ENCODE peak calls at places on chromosomes 4 and X, in four cellular contexts. One of them, this sample, is unnamed.

GRCh38 chrX:65035451-65035779 is 59.2 kb upstream of the ZC4H2 start:
- DNase-seq in AG09309: no peak
- DNase-seq in upper lobe of left lung: peak; percentile 21
- DNase-seq in spleen: peak; percentile 77
- DNase-seq in this sample: no peak

GRCh38 chr4:1012031-1012739 is 759 bp downstream of the FGFRL1 start:
- DNase-seq in AG09309: no peak
- DNase-seq in upper lobe of left lung: peak; percentile 43
- DNase-seq in spleen: peak; percentile 87
- DNase-seq in this sample: no peak

GRCh38 chr4:185787926-185788679 is 23.9 kb downstream of the SORBS2 start:
- DNase-seq in upper lobe of left lung: no peak
- DNase-seq in AG09309: no peak
- DNase-seq in spleen: no peak
- DNase-seq in this sample: no peak

GRCh38 chr4:25070512-25070911 is 39.8 kb upstream of the LGI2 start:
- DNase-seq in AG09309: no peak
- DNase-seq in upper lobe of left lung: no peak
- DNase-seq in spleen: no peak
- DNase-seq in this sample: no peak

GRCh38 chr4:60657802-60658201 is 542.3 kb upstream of the ADGRL3 start:
- DNase-seq in AG09309: no peak
- DNase-seq in spleen: no peak
- DNase-seq in upper lobe of left lung: no peak
- DNase-seq in this sample: no peak

GRCh38 chr4:117264072-117264471 is 178.7 kb upstream of the TRAM1L1 start:
- DNase-seq in AG09309: no peak
- DNase-seq in spleen: no peak
- DNase-seq in upper lobe of left lung: no peak
- DNase-seq in this sample: no peak

GRCh38 chr4:25884040-25884788 is 21.4 kb upstream of the SEL1L3 start:
- DNase-seq in spleen: no peak
- DNase-seq in upper lobe of left lung: no peak
- DNase-seq in AG09309: peak; percentile 32
- DNase-seq in this sample: no peak

GRCh38 chr4:185933078-185933581 is 121.1 kb upstream of the SORBS2 start:
- DNase-seq in upper lobe of left lung: no peak
- DNase-seq in AG09309: peak; percentile 64
- DNase-seq in spleen: no peak
- DNase-seq in this sample: no peak

GRCh38 chrX:149453030-149453429 is 52.1 kb downstream of the IDS start:
- DNase-seq in spleen: no peak
- DNase-seq in AG09309: no peak
- DNase-seq in upper lobe of left lung: no peak
- DNase-seq in this sample: no peak

GRCh38 chr4:40331937-40332336 is 3.2 kb upstream of the CHRNA9 start:
- DNase-seq in AG09309: no peak
- DNase-seq in upper lobe of left lung: no peak
- DNase-seq in spleen: no peak
- DNase-seq in this sample: no peak

GRCh38 chr4:164204434-164204833 is 549.5 kb upstream of the SMIM31 start:
- DNase-seq in spleen: no peak
- DNase-seq in upper lobe of left lung: no peak
- DNase-seq in AG09309: no peak
- DNase-seq in this sample: no peak

GRCh38 chr4:188613976-188614375 is 474.7 kb downstream of the TRIML1 start:
- DNase-seq in upper lobe of left lung: no peak
- DNase-seq in AG09309: no peak
- DNase-seq in spleen: no peak
- DNase-seq in this sample: no peak

GRCh38 chr4:188372051-188372450 is 232.8 kb downstream of the TRIML1 start:
- DNase-seq in spleen: no peak
- DNase-seq in AG09309: peak; percentile 60
- DNase-seq in upper lobe of left lung: no peak
- DNase-seq in this sample: peak; percentile 27

GRCh38 chr4:7194251-7195137 is 2.2 kb downstream of the SORCS2 start:
- DNase-seq in spleen: peak; percentile 51
- DNase-seq in upper lobe of left lung: peak; percentile 84
- DNase-seq in AG09309: no peak
- DNase-seq in this sample: no peak

GRCh38 chr4:157314906-157315305 is 94.4 kb downstream of the GRIA2 start:
- DNase-seq in upper lobe of left lung: no peak
- DNase-seq in AG09309: no peak
- DNase-seq in spleen: no peak
- DNase-seq in this sample: no peak

GRCh38 chrX:43728002-43728401 is 71.9 kb downstream of the MAOA start:
- DNase-seq in spleen: no peak
- DNase-seq in AG09309: no peak
- DNase-seq in upper lobe of left lung: no peak
- DNase-seq in this sample: no peak

GRCh38 chr4:61468091-61468720 is 268.1 kb downstream of the ADGRL3 start:
- DNase-seq in upper lobe of left lung: no peak
- DNase-seq in spleen: no peak
- DNase-seq in AG09309: no peak
- DNase-seq in this sample: no peak

GRCh38 chr4:41678086-41678485 is 70.4 kb downstream of the PHOX2B start:
- DNase-seq in AG09309: peak; percentile 49
- DNase-seq in spleen: no peak
- DNase-seq in upper lobe of left lung: no peak
- DNase-seq in this sample: no peak

GRCh38 chrX:19840899-19841648 is 46.3 kb downstream of the SH3KBP1 start:
- DNase-seq in upper lobe of left lung: no peak
- DNase-seq in AG09309: no peak
- DNase-seq in spleen: no peak
- DNase-seq in this sample: no peak

GRCh38 chr4:122666527-122667245 is 45.8 kb upstream of the IL21 start:
- DNase-seq in upper lobe of left lung: no peak
- DNase-seq in AG09309: peak; percentile 96
- DNase-seq in spleen: no peak
- DNase-seq in this sample: peak; percentile 66

GRCh38 chrX:3485727-3486126 is 139.3 kb upstream of the MXRA5 start:
- DNase-seq in upper lobe of left lung: no peak
- DNase-seq in AG09309: no peak
- DNase-seq in spleen: no peak
- DNase-seq in this sample: no peak

GRCh38 chr4:112213850-112214249 is 17.7 kb upstream of the AP1AR start:
- DNase-seq in AG09309: peak; percentile 63
- DNase-seq in upper lobe of left lung: no peak
- DNase-seq in spleen: no peak
- DNase-seq in this sample: no peak

GRCh38 chr4:45629717-45630116 is 494.1 kb downstream of the GABRG1 start:
- DNase-seq in upper lobe of left lung: no peak
- DNase-seq in spleen: no peak
- DNase-seq in AG09309: no peak
- DNase-seq in this sample: no peak

GRCh38 chrX:29890646-29891200 is 324.6 kb upstream of the MAGEB2 start:
- DNase-seq in upper lobe of left lung: no peak
- DNase-seq in spleen: no peak
- DNase-seq in AG09309: no peak
- DNase-seq in this sample: no peak

GRCh38 chrX:135345328-135345645 is 36.0 kb downstream of the ETDC start:
- DNase-seq in upper lobe of left lung: peak; percentile 25
- DNase-seq in spleen: no peak
- DNase-seq in AG09309: peak; percentile 63
- DNase-seq in this sample: no peak

GRCh38 chr4:123659262-123659661 is 262.7 kb downstream of the SPRY1 start:
- DNase-seq in upper lobe of left lung: no peak
- DNase-seq in AG09309: no peak
- DNase-seq in spleen: no peak
- DNase-seq in this sample: no peak

GRCh38 chrX:13747836-13748235 is 13.3 kb downstream of the OFD1 start:
- DNase-seq in spleen: no peak
- DNase-seq in upper lobe of left lung: no peak
- DNase-seq in AG09309: peak; percentile 34
- DNase-seq in this sample: peak; percentile 54

GRCh38 chrX:45295587-45295986 is 94.9 kb upstream of the DIPK2B start:
- DNase-seq in spleen: no peak
- DNase-seq in AG09309: peak; percentile 27
- DNase-seq in upper lobe of left lung: no peak
- DNase-seq in this sample: peak; percentile 7

GRCh38 chrX:75784689-75785491 is at the start of gene MAGEE2:
- DNase-seq in AG09309: no peak
- DNase-seq in spleen: peak; percentile 56
- DNase-seq in upper lobe of left lung: no peak
- DNase-seq in this sample: no peak

GRCh38 chr4:35125995-35126712 is 1118.2 kb downstream of the ARAP2 start:
- DNase-seq in upper lobe of left lung: no peak
- DNase-seq in spleen: no peak
- DNase-seq in AG09309: no peak
- DNase-seq in this sample: no peak

GRCh38 chrX:71095971-71096701 is 485 bp downstream of the FOXO4 start:
- DNase-seq in upper lobe of left lung: peak; percentile 25
- DNase-seq in AG09309: no peak
- DNase-seq in spleen: peak; percentile 83
- DNase-seq in this sample: no peak

GRCh38 chr4:45100936-45101818 is 374.8 kb upstream of the GNPDA2 start:
- DNase-seq in AG09309: no peak
- DNase-seq in spleen: no peak
- DNase-seq in upper lobe of left lung: no peak
- DNase-seq in this sample: no peak

GRCh38 chr4:151991001-151991883 is 230.4 kb upstream of the GATB start:
- DNase-seq in spleen: no peak
- DNase-seq in upper lobe of left lung: no peak
- DNase-seq in AG09309: no peak
- DNase-seq in this sample: no peak

GRCh38 chr4:159607824-159608223 is 504.9 kb downstream of the RAPGEF2 start:
- DNase-seq in spleen: no peak
- DNase-seq in AG09309: no peak
- DNase-seq in upper lobe of left lung: no peak
- DNase-seq in this sample: no peak

GRCh38 chr4:159606835-159607234 is 504.0 kb downstream of the RAPGEF2 start:
- DNase-seq in spleen: no peak
- DNase-seq in AG09309: no peak
- DNase-seq in upper lobe of left lung: no peak
- DNase-seq in this sample: no peak

DNA sequence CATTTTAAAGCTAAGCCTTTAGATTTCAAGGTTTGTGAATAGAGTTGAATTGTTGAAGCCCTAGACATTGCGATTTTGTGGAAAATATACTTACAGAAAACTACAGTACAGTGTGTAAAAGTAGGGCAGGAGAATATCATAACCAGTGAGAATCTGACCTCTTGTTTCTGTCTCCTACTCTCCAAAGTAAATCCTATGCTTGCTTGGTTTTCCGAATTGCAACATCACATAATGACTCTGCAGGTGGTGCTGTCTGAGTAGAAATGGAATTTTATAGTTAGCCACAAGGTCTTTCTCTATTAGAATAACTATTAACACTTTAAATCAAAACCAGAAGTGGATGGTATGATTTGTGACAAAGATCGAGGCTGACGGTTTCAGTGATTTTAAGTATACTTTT is 505.6 kb downstream of the RAPGEF2 start:
- DNase-seq in spleen: no peak
- DNase-seq in upper lobe of left lung: no peak
- DNase-seq in AG09309: no peak
- DNase-seq in this sample: no peak
- TF ChIP-seq CTCF in spleen: no peak
- TF ChIP-seq CTCF in upper lobe of left lung: no peak
- TF ChIP-seq CTCF in AG09309: no peak
- TF ChIP-seq CTCF in this sample: no peak

DNA sequence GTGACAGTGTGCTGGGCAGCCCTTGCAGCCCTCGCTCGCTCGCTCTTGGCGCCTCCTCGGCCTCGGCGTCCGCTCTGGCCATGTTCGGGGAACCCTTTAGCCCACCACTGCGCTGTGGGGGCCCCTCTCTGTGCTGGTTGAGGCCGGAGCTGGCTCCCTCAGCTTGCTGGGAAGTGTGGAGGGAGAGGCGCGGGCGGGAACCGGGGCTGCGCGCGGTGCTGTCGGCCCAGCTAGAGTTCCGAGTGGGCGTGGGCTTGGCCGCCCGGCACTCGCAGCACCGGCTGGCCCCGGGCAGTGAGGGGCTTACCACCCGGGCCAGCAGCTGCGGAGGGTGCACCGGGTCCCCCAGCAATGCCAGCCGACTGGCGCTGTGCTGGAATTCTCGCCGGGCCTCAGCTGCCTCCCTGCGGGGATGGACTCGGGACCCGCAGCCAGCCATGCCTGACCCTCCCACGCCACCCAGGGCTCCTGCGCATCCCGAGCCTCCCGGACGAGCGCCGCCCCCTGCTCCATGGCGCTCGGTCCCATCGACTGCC is 770.1 kb upstream of the GALNTL6 start:
- DNase-seq in AG09309: no peak
- DNase-seq in upper lobe of left lung: no peak
- DNase-seq in spleen: peak; percentile 63
- DNase-seq in this sample: no peak
- TF ChIP-seq CTCF in AG09309: no peak
- TF ChIP-seq CTCF in upper lobe of left lung: no peak
- TF ChIP-seq CTCF in spleen: no peak
- TF ChIP-seq CTCF in this sample: no peak

GRCh38 chr4:94127707-94128328 is 79.8 kb upstream of the SMARCAD1 start:
- DNase-seq in spleen: no peak
- DNase-seq in upper lobe of left lung: no peak
- DNase-seq in AG09309: no peak
- DNase-seq in this sample: peak; percentile 2
- TF ChIP-seq CTCF in spleen: peak; percentile 50
- TF ChIP-seq CTCF in upper lobe of left lung: peak; percentile 53
- TF ChIP-seq CTCF in AG09309: peak; percentile 45
- TF ChIP-seq CTCF in this sample: peak; percentile 48

GRCh38 chr4:53676402-53676871 is 85.2 kb upstream of the LNX1 start:
- DNase-seq in AG09309: peak; percentile 55
- DNase-seq in upper lobe of left lung: no peak
- DNase-seq in spleen: no peak
- DNase-seq in this sample: no peak
- TF ChIP-seq CTCF in AG09309: no peak
- TF ChIP-seq CTCF in upper lobe of left lung: no peak
- TF ChIP-seq CTCF in spleen: no peak
- TF ChIP-seq CTCF in this sample: no peak

DNA sequence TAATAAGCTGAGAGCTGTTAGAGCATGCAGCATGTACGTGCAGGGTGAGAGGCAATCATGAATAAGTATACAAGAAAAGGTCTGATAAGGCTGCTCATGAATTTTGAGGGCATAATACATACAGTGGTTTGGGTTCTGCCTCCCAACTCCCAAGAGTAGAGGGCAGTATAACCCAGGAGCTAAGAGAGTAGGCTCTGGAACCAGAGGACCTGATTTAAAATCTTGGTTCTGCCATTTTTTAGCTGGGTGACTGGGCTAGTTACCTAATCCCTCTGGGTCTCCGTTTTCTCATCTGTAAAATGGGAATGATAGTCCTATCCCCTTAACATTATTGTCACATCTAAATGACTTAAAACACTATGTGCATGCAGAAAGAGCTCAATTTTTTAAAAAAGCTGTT is 85.3 kb downstream of the LNX1 start:
- DNase-seq in spleen: no peak
- DNase-seq in AG09309: no peak
- DNase-seq in upper lobe of left lung: no peak
- DNase-seq in this sample: no peak
- TF ChIP-seq CTCF in spleen: no peak
- TF ChIP-seq CTCF in AG09309: peak; percentile 50
- TF ChIP-seq CTCF in upper lobe of left lung: no peak
- TF ChIP-seq CTCF in this sample: peak; percentile 22

GRCh38 chr4:38071801-38072567 is 111.8 kb downstream of the PTTG2 start:
- DNase-seq in upper lobe of left lung: peak; percentile 34
- DNase-seq in AG09309: no peak
- DNase-seq in spleen: no peak
- DNase-seq in this sample: no peak
- TF ChIP-seq CTCF in upper lobe of left lung: no peak
- TF ChIP-seq CTCF in AG09309: no peak
- TF ChIP-seq CTCF in spleen: no peak
- TF ChIP-seq CTCF in this sample: no peak

This sample was measured in AG09319.